ENCODE peak calls at places on chromosomes 13 and 19, in seven cellular contexts. L is left lung, H is T-helper 2 cell, I is right lobe of liver, G is NCI-H524, J is globus pallidus, S is A172. K is an unnamed sample.

GRCh38 chr19:14843587-14843986 is 5.1 kb downstream of the OR7A10 start:
- DNase-seq in S (no peak), J (no peak), I (no peak), G (no peak), H (no peak), L (no peak), K (no peak)

GRCh38 chr13:34988330-34988791 is 46.3 kb downstream of the NBEA start:
- DNase-seq in S (no peak), J (no peak), I (no peak), H (no peak), L (no peak), G (no peak), K (no peak)

GRCh38 chr13:98368019-98368418 is 190.9 kb upstream of the RNF113B start:
- DNase-seq in H (no peak), J (no peak), S (no peak), G (no peak), L (no peak), I (no peak), K (no peak)

GRCh38 chr19:11279505-11280236 is 16.3 kb upstream of the TSPAN16 start:
- DNase-seq in I (no peak), J (no peak), H (no peak), S (no peak), L (no peak), G (no peak), K (no peak)

GRCh38 chr19:18522124-18522861 is 423 bp upstream of the ELL start:
- DNase-seq in I (peak), S (peak), L (peak), J (peak), G (peak), H (peak), K (peak)

GRCh38 chr19:38557205-38557799 is 60.5 kb downstream of the MAP4K1 start:
- DNase-seq in H (no peak), J (no peak), S (peak), G (no peak), L (peak), I (no peak), K (no peak)

GRCh38 chr13:77853701-77854100 is 64.9 kb downstream of the EDNRB start:
- DNase-seq in J (peak), G (peak), I (no peak), S (no peak), L (no peak), H (no peak), K (no peak)

GRCh38 chr13:112831196-112831595 is 137.8 kb upstream of the MCF2L start:
- DNase-seq in G (no peak), I (no peak), J (no peak), S (no peak), H (no peak), L (no peak), K (no peak)

GRCh38 chr19:10892256-10892655 is 20.9 kb downstream of the CARM1 start:
- DNase-seq in S (no peak), H (no peak), J (no peak), L (no peak), G (peak), I (no peak), K (no peak)

GRCh38 chr19:12314553-12314952 is 18.9 kb downstream of the ZNF563 start:
- DNase-seq in I (no peak), J (no peak), G (no peak), L (no peak), S (peak), H (no peak), K (no peak)

GRCh38 chr19:43563816-43564215 is 11.5 kb downstream of the XRCC1 start:
- DNase-seq in S (no peak), G (no peak), H (no peak), I (no peak), J (no peak), L (no peak), K (no peak)

GRCh38 chr19:35368378-35368777 is 2.5 kb upstream of the GPR42 start:
- DNase-seq in J (no peak), S (no peak), G (no peak), I (no peak), L (no peak), H (no peak), K (no peak)

GRCh38 chr19:16366433-16367268 is 42.0 kb downstream of the KLF2 start:
- DNase-seq in J (peak), S (no peak), L (no peak), H (no peak), I (no peak), G (no peak), K (no peak)

GRCh38 chr13:99086149-99086868 is 108.4 kb upstream of the DOCK9 start:
- DNase-seq in G (peak), L (peak), J (peak), I (peak), H (peak), S (no peak), K (no peak)

GRCh38 chr13:44210525-44210924 is 163.1 kb upstream of the SERP2 start:
- DNase-seq in I (no peak), J (no peak), G (no peak), L (no peak), H (no peak), S (no peak), K (no peak)

GRCh38 chr13:60229708-60230272 is 66.1 kb upstream of the DIAPH3 start:
- DNase-seq in H (no peak), G (no peak), I (no peak), S (peak), J (no peak), L (no peak), K (no peak)

GRCh38 chr13:50677687-50678463 is 165.6 kb downstream of the DLEU7 start:
- DNase-seq in G (no peak), J (peak), S (peak), H (no peak), L (no peak), I (no peak), K (no peak)

GRCh38 chr13:58876473-58876872 is 1244.9 kb downstream of the PCDH17 start:
- DNase-seq in H (no peak), I (no peak), S (no peak), L (no peak), J (no peak), G (no peak), K (no peak)

GRCh38 chr19:40607311-40607871 is 6.2 kb downstream of the LTBP4 start:
- DNase-seq in J (no peak), S (no peak), I (no peak), H (no peak), L (no peak), G (no peak), K (no peak)

K was measured in vagina.